ENCODE peak calls at places on chromosomes 4 and X, in ten cellular contexts. O is EL; K is astrocyte; Q is stimulated activated CD8-positive, alpha-beta memory T cell treated with anti-CD3 and anti-CD28 coated beads, Interleukin-7, amount 100 ng/mL, for 4 hours; N is fibroblast of mammary gland; V is activated CD8-positive, alpha-beta T cell treated with anti-CD3 and anti-CD28 coated beads, Interleukin-2, amount 10 ng/mL, durations not matched to agents 7 days and 5 days; T is CD8-positive, alpha-beta memory T cell; R is uterus; G is activated CD4-positive, alpha-beta T cell treated with anti-CD3 and anti-CD28 coated beads, Interleukin-2, amount 10 ng/mL, durations not matched to agents 24 days and 14 days; P is occipital lobe. H is an unnamed sample.
A peak's percentile ranks its signal among the peaks of the same experiment; 100 is the strongest.

GRCh38 chr4:152990471-152991131 is 54.5 kb downstream of the FHDC1 start:
- DNase-seq in O (no peak), K (no peak), Q (no peak), N (no peak), V (no peak), T (no peak), R (no peak), G (no peak), P (no peak), H (no peak)

GRCh38 chrX:101347859-101348451 is 587 bp downstream of the TIMM8A start:
- DNase-seq in O (peak; percentile 17), K (peak; percentile 8), Q (no peak), N (peak; percentile 22), V (no peak), T (no peak), R (peak; percentile 13), G (no peak), P (no peak), H (no peak)

GRCh38 chrX:17024896-17025295 is 78.4 kb downstream of the REPS2 start:
- DNase-seq in O (no peak), K (no peak), Q (no peak), N (no peak), V (no peak), T (no peak), R (no peak), G (no peak), P (no peak), H (no peak)

GRCh38 chr4:159105761-159106243 is 2.9 kb downstream of the RAPGEF2 start:
- DNase-seq in O (peak; percentile 63), K (peak; percentile 93), Q (no peak), N (peak; percentile 82), V (no peak), T (no peak), R (no peak), G (no peak), P (no peak), H (no peak)

GRCh38 chr4:125505637-125506036 is 190.9 kb downstream of the FAT4 start:
- DNase-seq in O (no peak), K (no peak), Q (no peak), N (no peak), V (no peak), T (no peak), R (no peak), G (no peak), P (no peak), H (no peak)

GRCh38 chr4:94416981-94417380 is 34.8 kb upstream of the PDLIM5 start:
- DNase-seq in O (no peak), K (no peak), Q (no peak), N (no peak), V (no peak), T (no peak), R (no peak), G (no peak), P (no peak), H (no peak)

GRCh38 chr4:52554606-52555355 is 104.3 kb downstream of the USP46 start:
- DNase-seq in O (no peak), K (no peak), Q (no peak), N (no peak), V (no peak), T (no peak), R (no peak), G (no peak), P (no peak), H (no peak)

GRCh38 chr4:8303081-8303480 is 33.5 kb downstream of the HTRA3 start:
- DNase-seq in O (no peak), K (no peak), Q (no peak), N (no peak), V (no peak), T (no peak), R (peak; percentile 1), G (no peak), P (no peak), H (no peak)

GRCh38 chr4:144174401-144175067 is 34.0 kb upstream of the GYPA start:
- DNase-seq in O (peak; percentile 59), K (peak; percentile 43), Q (no peak), N (peak; percentile 69), V (peak; percentile 44), T (no peak), R (no peak), G (peak; percentile 78), P (no peak), H (no peak)

GRCh38 chrX:110665636-110666035 is 130.0 kb downstream of the CHRDL1 start:
- DNase-seq in O (peak; percentile 37), K (no peak), Q (no peak), N (peak; percentile 45), V (peak; percentile 23), T (no peak), R (no peak), G (peak; percentile 59), P (no peak), H (no peak)

GRCh38 chrX:132444936-132445335 is 43.9 kb downstream of the MBNL3 start:
- DNase-seq in O (no peak), K (no peak), Q (no peak), N (no peak), V (no peak), T (no peak), R (no peak), G (no peak), P (no peak), H (no peak)

GRCh38 chr4:84878090-84878489 is 88.4 kb downstream of the WDFY3 start:
- DNase-seq in O (peak; percentile 91), K (peak; percentile 86), Q (no peak), N (peak; percentile 92), V (no peak), T (no peak), R (no peak), G (no peak), P (no peak), H (no peak)

GRCh38 chr4:11439836-11440235 is 11.1 kb upstream of the HS3ST1 start:
- DNase-seq in O (no peak), K (no peak), Q (no peak), N (no peak), V (no peak), T (no peak), R (no peak), G (no peak), P (no peak), H (no peak)

GRCh38 chr4:124948976-124949597 is 236.6 kb upstream of the ANKRD50 start:
- DNase-seq in O (peak; percentile 47), K (peak; percentile 88), Q (no peak), N (peak; percentile 61), V (no peak), T (no peak), R (no peak), G (no peak), P (no peak), H (no peak)

GRCh38 chr4:26687728-26688127 is 103.8 kb downstream of the TBC1D19 start:
- DNase-seq in O (peak; percentile 93), K (peak; percentile 95), Q (no peak), N (peak; percentile 68), V (no peak), T (no peak), R (no peak), G (no peak), P (no peak), H (no peak)

GRCh38 chr4:77052352-77052751 is 23.4 kb downstream of the CCNI start:
- DNase-seq in O (peak; percentile 66), K (no peak), Q (peak; percentile 35), N (peak; percentile 59), V (peak; percentile 72), T (peak; percentile 51), R (no peak), G (peak; percentile 87), P (no peak), H (no peak)

GRCh38 chr4:3257691-3258482 is 8.9 kb downstream of the MSANTD1 start:
- DNase-seq in O (peak; percentile 36), K (peak; percentile 73), Q (no peak), N (peak; percentile 56), V (no peak), T (no peak), R (no peak), G (no peak), P (no peak), H (peak; percentile 50)

GRCh38 chr4:40185830-40186664 is 10.8 kb upstream of the RHOH start:
- DNase-seq in O (no peak), K (peak; percentile 26), Q (no peak), N (peak; percentile 90), V (no peak), T (no peak), R (no peak), G (peak; percentile 51), P (no peak), H (no peak)

H was measured in upper lobe of left lung.